ENCODE peak calls at places on chromosome 18, in five cellular contexts. One of them, this sample, is unnamed.

GRCh38 chr18:59556265-59556664 is 141.0 kb downstream of the CCBE1 start:
- DNase-seq in H1: no peak
- DNase-seq in NT2/D1: no peak
- DNase-seq in HepG2: no peak
- DNase-seq in GM12878: no peak
- DNase-seq in this sample: no peak

GRCh38 chr18:5294618-5295230 is 802 bp downstream of the ZBTB14 start:
- DNase-seq in H1: peak
- DNase-seq in NT2/D1: peak
- DNase-seq in HepG2: peak
- DNase-seq in GM12878: no peak
- DNase-seq in this sample: no peak

GRCh38 chr18:52288403-52289004 is 51.5 kb upstream of the DCC start:
- DNase-seq in H1: peak
- DNase-seq in NT2/D1: peak
- DNase-seq in HepG2: peak
- DNase-seq in GM12878: no peak
- DNase-seq in this sample: peak

GRCh38 chr18:41617592-41617991 is 337.4 kb upstream of the PIK3C3 start:
- DNase-seq in H1: no peak
- DNase-seq in NT2/D1: no peak
- DNase-seq in HepG2: no peak
- DNase-seq in GM12878: no peak
- DNase-seq in this sample: no peak

GRCh38 chr18:62614499-62614898 is 91.7 kb downstream of the ZCCHC2 start:
- DNase-seq in H1: no peak
- DNase-seq in NT2/D1: no peak
- DNase-seq in HepG2: no peak
- DNase-seq in GM12878: no peak
- DNase-seq in this sample: no peak

GRCh38 chr18:1436199-1436598 is 531.5 kb downstream of the ADCYAP1 start:
- DNase-seq in H1: no peak
- DNase-seq in NT2/D1: no peak
- DNase-seq in HepG2: no peak
- DNase-seq in GM12878: no peak
- DNase-seq in this sample: no peak

GRCh38 chr18:46712406-46712805 is 44.4 kb downstream of the ST8SIA5 start:
- DNase-seq in H1: no peak
- DNase-seq in NT2/D1: no peak
- DNase-seq in HepG2: no peak
- DNase-seq in GM12878: no peak
- DNase-seq in this sample: no peak

GRCh38 chr18:40380657-40381441 is 1574.2 kb upstream of the PIK3C3 start:
- DNase-seq in H1: no peak
- DNase-seq in NT2/D1: no peak
- DNase-seq in HepG2: no peak
- DNase-seq in GM12878: no peak
- DNase-seq in this sample: no peak

GRCh38 chr18:49677762-49678398 is 116.0 kb downstream of the LIPG start:
- DNase-seq in H1: no peak
- DNase-seq in NT2/D1: no peak
- DNase-seq in HepG2: no peak
- DNase-seq in GM12878: peak
- DNase-seq in this sample: no peak

GRCh38 chr18:42052137-42052708 is 97.2 kb downstream of the PIK3C3 start:
- DNase-seq in H1: no peak
- DNase-seq in NT2/D1: no peak
- DNase-seq in HepG2: no peak
- DNase-seq in GM12878: no peak
- DNase-seq in this sample: no peak

GRCh38 chr18:2981212-2981728 is 31.7 kb downstream of the LPIN2 start:
- DNase-seq in H1: no peak
- DNase-seq in NT2/D1: no peak
- DNase-seq in HepG2: no peak
- DNase-seq in GM12878: no peak
- DNase-seq in this sample: no peak

GRCh38 chr18:44341759-44342158 is 338.9 kb upstream of the SETBP1 start:
- DNase-seq in H1: no peak
- DNase-seq in NT2/D1: no peak
- DNase-seq in HepG2: no peak
- DNase-seq in GM12878: no peak
- DNase-seq in this sample: no peak

GRCh38 chr18:44630118-44630517 is 50.6 kb upstream of the SETBP1 start:
- DNase-seq in H1: no peak
- DNase-seq in NT2/D1: no peak
- DNase-seq in HepG2: no peak
- DNase-seq in GM12878: no peak
- DNase-seq in this sample: no peak

GRCh38 chr18:76445275-76445674 is 49.8 kb downstream of the ZNF516 start:
- DNase-seq in H1: no peak
- DNase-seq in NT2/D1: no peak
- DNase-seq in HepG2: no peak
- DNase-seq in GM12878: no peak
- DNase-seq in this sample: no peak

GRCh38 chr18:23183356-23184150 is 48.3 kb downstream of the CABLES1 start:
- DNase-seq in H1: no peak
- DNase-seq in NT2/D1: no peak
- DNase-seq in HepG2: no peak
- DNase-seq in GM12878: no peak
- DNase-seq in this sample: no peak

GRCh38 chr18:54717673-54718435 is 110.4 kb upstream of the RAB27B start:
- DNase-seq in H1: peak
- DNase-seq in NT2/D1: no peak
- DNase-seq in HepG2: no peak
- DNase-seq in GM12878: peak
- DNase-seq in this sample: peak

GRCh38 chr18:23542471-23542870 is 39.2 kb downstream of the RMC1 start:
- DNase-seq in H1: no peak
- DNase-seq in NT2/D1: no peak
- DNase-seq in HepG2: no peak
- DNase-seq in GM12878: no peak
- DNase-seq in this sample: no peak

GRCh38 chr18:75464356-75464755 is 36.9 kb upstream of the SMIM21 start:
- DNase-seq in H1: no peak
- DNase-seq in NT2/D1: no peak
- DNase-seq in HepG2: no peak
- DNase-seq in GM12878: no peak
- DNase-seq in this sample: no peak

GRCh38 chr18:9869713-9870430 is 15.9 kb upstream of the TXNDC2 start:
- DNase-seq in H1: no peak
- DNase-seq in NT2/D1: no peak
- DNase-seq in HepG2: peak
- DNase-seq in GM12878: peak
- DNase-seq in this sample: peak

GRCh38 chr18:62814114-62814759 is 98.9 kb downstream of the PHLPP1 start:
- DNase-seq in H1: no peak
- DNase-seq in NT2/D1: no peak
- DNase-seq in HepG2: no peak
- DNase-seq in GM12878: no peak
- DNase-seq in this sample: no peak

GRCh38 chr18:7617738-7618422 is 50.8 kb downstream of the PTPRM start:
- DNase-seq in H1: no peak
- DNase-seq in NT2/D1: no peak
- DNase-seq in HepG2: no peak
- DNase-seq in GM12878: no peak
- DNase-seq in this sample: no peak

GRCh38 chr18:48313803-48314202 is 95.4 kb downstream of the ZBTB7C start:
- DNase-seq in H1: no peak
- DNase-seq in NT2/D1: no peak
- DNase-seq in HepG2: no peak
- DNase-seq in GM12878: no peak
- DNase-seq in this sample: no peak

GRCh38 chr18:36636237-36636792 is 192.5 kb downstream of the TPGS2 start:
- DNase-seq in H1: no peak
- DNase-seq in NT2/D1: no peak
- DNase-seq in HepG2: no peak
- DNase-seq in GM12878: peak
- DNase-seq in this sample: no peak

GRCh38 chr18:62131305-62131909 is 55.4 kb downstream of the PIGN start:
- DNase-seq in H1: peak
- DNase-seq in NT2/D1: peak
- DNase-seq in HepG2: peak
- DNase-seq in GM12878: peak
- DNase-seq in this sample: peak

GRCh38 chr18:10166164-10166807 is 252.5 kb downstream of the VAPA start:
- DNase-seq in H1: no peak
- DNase-seq in NT2/D1: no peak
- DNase-seq in HepG2: no peak
- DNase-seq in GM12878: no peak
- DNase-seq in this sample: no peak

GRCh38 chr18:12922266-12922665 is 25.5 kb upstream of the SEH1L start:
- DNase-seq in H1: no peak
- DNase-seq in NT2/D1: no peak
- DNase-seq in HepG2: no peak
- DNase-seq in GM12878: no peak
- DNase-seq in this sample: no peak

GRCh38 chr18:12921178-12921577 is 26.6 kb upstream of the SEH1L start:
- DNase-seq in H1: no peak
- DNase-seq in NT2/D1: no peak
- DNase-seq in HepG2: peak
- DNase-seq in GM12878: peak
- DNase-seq in this sample: no peak
- TF ChIP-seq SUZ12 in H1: no peak
- TF ChIP-seq SUZ12 in NT2/D1: no peak
- TF ChIP-seq SUZ12 in HepG2: no peak
- TF ChIP-seq SUZ12 in GM12878: no peak
- TF ChIP-seq SUZ12 in this sample: no peak

DNA sequence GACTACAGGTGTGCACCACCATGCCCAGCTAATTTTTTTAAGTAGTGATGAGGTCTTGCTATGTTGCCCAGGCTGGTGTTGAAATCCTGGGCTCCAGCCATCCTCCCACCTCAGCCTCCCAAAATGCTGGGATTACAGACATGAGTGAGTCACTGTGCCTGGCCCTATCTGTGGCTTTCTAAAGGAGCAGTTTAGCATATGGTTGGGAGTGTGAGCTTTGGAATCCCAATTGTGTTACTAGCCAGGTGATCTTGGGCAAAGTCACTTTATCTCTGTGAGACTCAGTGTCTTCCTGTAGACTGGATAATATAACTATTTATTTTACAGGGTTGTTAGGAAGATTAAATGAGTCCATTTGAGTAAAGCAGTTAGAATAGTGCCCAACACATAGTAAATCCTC is 19.8 kb upstream of the SMAD4 start:
- DNase-seq in H1: no peak
- DNase-seq in NT2/D1: no peak
- DNase-seq in HepG2: no peak
- DNase-seq in GM12878: no peak
- DNase-seq in this sample: no peak
- TF ChIP-seq SUZ12 in H1: no peak
- TF ChIP-seq SUZ12 in NT2/D1: no peak
- TF ChIP-seq SUZ12 in HepG2: no peak
- TF ChIP-seq SUZ12 in GM12878: no peak
- TF ChIP-seq SUZ12 in this sample: no peak

GRCh38 chr18:64111950-64112349 is 36.9 kb downstream of the LINC00305 start:
- DNase-seq in H1: no peak
- DNase-seq in NT2/D1: no peak
- DNase-seq in HepG2: no peak
- DNase-seq in GM12878: no peak
- DNase-seq in this sample: no peak

GRCh38 chr18:64115906-64116305 is 33.0 kb downstream of the LINC00305 start:
- DNase-seq in H1: no peak
- DNase-seq in NT2/D1: no peak
- DNase-seq in HepG2: no peak
- DNase-seq in GM12878: no peak
- DNase-seq in this sample: no peak

GRCh38 chr18:64116806-64117205 is 32.1 kb downstream of the LINC00305 start:
- DNase-seq in H1: no peak
- DNase-seq in NT2/D1: peak
- DNase-seq in HepG2: no peak
- DNase-seq in GM12878: no peak
- DNase-seq in this sample: no peak

DNA sequence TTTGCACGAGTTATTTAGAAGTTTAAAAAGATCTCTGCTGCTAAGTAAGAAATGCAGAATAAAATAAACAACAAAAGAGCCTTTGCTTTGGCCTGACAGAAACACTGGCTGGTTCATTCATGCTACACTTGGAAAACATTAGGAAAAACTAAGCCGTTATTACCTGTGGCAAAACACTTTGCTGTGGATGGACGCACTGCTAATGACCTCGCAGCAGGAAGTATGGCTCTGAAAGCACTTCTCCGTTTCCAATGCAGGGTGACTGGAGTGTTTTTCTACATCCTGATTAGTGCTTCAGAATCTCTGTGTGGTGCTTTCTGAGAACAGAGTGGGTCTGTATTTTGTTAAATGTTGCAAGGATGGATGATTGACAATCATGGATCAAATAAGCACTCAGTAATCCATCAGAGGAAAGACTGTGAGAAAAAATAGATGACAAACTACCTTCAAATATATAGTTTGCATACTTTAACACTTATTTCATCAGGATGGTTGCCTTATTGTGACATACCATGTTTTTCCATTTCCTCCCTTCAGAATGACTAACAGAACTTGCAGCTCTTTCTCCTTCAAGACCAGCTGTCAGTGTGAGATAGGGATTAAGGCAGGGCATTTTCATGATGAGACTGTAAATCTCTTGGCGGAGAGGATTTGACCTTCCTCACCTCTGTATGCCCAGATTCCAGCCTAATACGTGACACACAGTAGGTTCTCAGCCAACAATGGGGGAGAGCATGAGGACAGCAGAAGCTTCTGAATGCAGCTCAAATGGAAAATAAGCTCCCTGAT is 38.0 kb downstream of the LINC00305 start:
- DNase-seq in H1: no peak
- DNase-seq in NT2/D1: no peak
- DNase-seq in HepG2: no peak
- DNase-seq in GM12878: no peak
- DNase-seq in this sample: no peak
- TF ChIP-seq SUZ12 in H1: no peak
- TF ChIP-seq SUZ12 in NT2/D1: no peak
- TF ChIP-seq SUZ12 in HepG2: no peak
- TF ChIP-seq SUZ12 in GM12878: no peak
- TF ChIP-seq SUZ12 in this sample: no peak

GRCh38 chr18:35205199-35205712 is 35.6 kb upstream of the ZNF397 start:
- DNase-seq in H1: no peak
- DNase-seq in NT2/D1: no peak
- DNase-seq in HepG2: no peak
- DNase-seq in GM12878: no peak
- DNase-seq in this sample: no peak

GRCh38 chr18:35197286-35197685 is 43.5 kb upstream of the ZNF397 start:
- DNase-seq in H1: no peak
- DNase-seq in NT2/D1: no peak
- DNase-seq in HepG2: no peak
- DNase-seq in GM12878: no peak
- DNase-seq in this sample: no peak

GRCh38 chr18:35203001-35203553 is 37.8 kb upstream of the ZNF397 start:
- DNase-seq in H1: no peak
- DNase-seq in NT2/D1: no peak
- DNase-seq in HepG2: no peak
- DNase-seq in GM12878: no peak
- DNase-seq in this sample: no peak

DNA sequence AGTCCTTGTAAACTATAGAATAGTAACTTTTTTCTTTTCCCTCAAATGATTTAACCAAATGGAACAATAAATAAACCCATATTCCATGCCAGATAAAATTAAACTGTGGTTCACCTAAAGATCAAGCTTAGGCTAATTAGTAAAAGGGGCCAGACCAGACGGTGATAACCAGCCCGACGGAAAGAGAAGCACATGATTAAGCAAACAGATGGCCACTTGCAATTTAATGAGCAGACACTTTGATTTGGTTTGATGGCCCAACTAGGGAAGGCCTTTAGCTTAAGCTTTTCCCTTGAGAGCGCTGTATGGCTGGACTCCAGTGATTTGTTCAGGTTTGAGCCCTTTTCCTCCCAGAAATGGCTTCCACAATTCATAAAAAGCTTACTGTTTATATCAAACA is 39.3 kb upstream of the ZNF397 start:
- DNase-seq in H1: no peak
- DNase-seq in NT2/D1: no peak
- DNase-seq in HepG2: no peak
- DNase-seq in GM12878: no peak
- DNase-seq in this sample: no peak
- TF ChIP-seq SUZ12 in H1: no peak
- TF ChIP-seq SUZ12 in NT2/D1: no peak
- TF ChIP-seq SUZ12 in HepG2: no peak
- TF ChIP-seq SUZ12 in GM12878: no peak
- TF ChIP-seq SUZ12 in this sample: no peak